ENCODE peak calls at places on chromosome 10, in four cellular contexts. J, K, G and F are unnamed samples.

GRCh38 chr10:59872892-59873463 is 33.4 kb downstream of the CCDC6 start:
- DNase-seq in J (no peak), K (no peak), G (no peak), F (no peak)

GRCh38 chr10:90149563-90149962 is 448.2 kb downstream of the KIF20B start:
- DNase-seq in G (no peak), J (no peak), K (no peak), F (no peak)

GRCh38 chr10:126208736-126209317 is 179.4 kb downstream of the ADAM12 start:
- DNase-seq in G (no peak), J (no peak), K (no peak), F (no peak)

GRCh38 chr10:132665946-132666732 is 119.8 kb downstream of the NKX6-2 start:
- DNase-seq in G (no peak), J (peak; percentile 95), K (peak; percentile 44), F (no peak)

GRCh38 chr10:22736134-22736533 is 21.8 kb upstream of the PIP4K2A start:
- DNase-seq in J (no peak), K (no peak), G (no peak), F (no peak)

GRCh38 chr10:20110435-20111119 is 294.3 kb downstream of the PLXDC2 start:
- DNase-seq in J (no peak), G (no peak), K (peak; percentile 39), F (peak; percentile 22)

GRCh38 chr10:74150151-74151056 is at the start of gene AP3M1:
- DNase-seq in J (peak; percentile 89), K (peak; percentile 93), G (peak; percentile 64), F (peak; percentile 86)

GRCh38 chr10:14084875-14085274 is 245.8 kb downstream of the FRMD4A start:
- DNase-seq in J (peak; percentile 11), G (no peak), K (no peak), F (no peak)

GRCh38 chr10:107614939-107615665 is 450.6 kb upstream of the SORCS1 start:
- DNase-seq in K (no peak), J (no peak), G (no peak), F (no peak)

GRCh38 chr10:48474764-48475365 is 130.0 kb downstream of the ARHGAP22 start:
- DNase-seq in J (no peak), G (no peak), K (no peak), F (no peak)

GRCh38 chr10:110802551-110803238 is 69.0 kb upstream of the PDCD4 start:
- DNase-seq in J (no peak), K (no peak), G (peak; percentile 66), F (no peak)

GRCh38 chr10:22244001-22244400 is 26.2 kb upstream of the EBLN1 start:
- DNase-seq in K (no peak), J (no peak), G (no peak), F (no peak)

GRCh38 chr10:34504534-34504933 is 310.6 kb downstream of the PARD3 start:
- DNase-seq in G (no peak), J (peak; percentile 73), K (no peak), F (no peak)

GRCh38 chr10:27383595-27384542 is 120.2 kb upstream of the RAB18 start:
- DNase-seq in J (peak; percentile 48), G (no peak), K (no peak), F (no peak)

GRCh38 chr10:69317175-69318086 is 39.1 kb downstream of the HK1 start:
- DNase-seq in K (no peak), G (no peak), J (no peak), F (no peak)

GRCh38 chr10:132787253-132788179 is 1.6 kb upstream of the NKX6-2 start:
- DNase-seq in G (no peak), J (no peak), K (no peak), F (no peak)

GRCh38 chr10:119217937-119218579 is 10.7 kb downstream of the GRK5 start:
- DNase-seq in K (no peak), J (no peak), G (no peak), F (no peak)

GRCh38 chr10:60420991-60421894 is 31.6 kb upstream of the ANK3 start:
- DNase-seq in G (no peak), K (no peak), J (no peak), F (no peak)

GRCh38 chr10:92241158-92241500 is 49.7 kb downstream of the CPEB3 start:
- DNase-seq in G (no peak), J (peak; percentile 38), K (no peak), F (no peak)

GRCh38 chr10:92240289-92241157 is 50.4 kb downstream of the CPEB3 start:
- DNase-seq in G (peak; percentile 37), J (peak; percentile 73), K (no peak), F (peak; percentile 56)

GRCh38 chr10:92239185-92239599 is 51.7 kb downstream of the CPEB3 start:
- DNase-seq in K (no peak), G (no peak), J (no peak), F (no peak)

GRCh38 chr10:92238586-92239098 is 52.2 kb downstream of the CPEB3 start:
- DNase-seq in K (peak; percentile 62), J (peak; percentile 95), G (peak; percentile 15), F (no peak)

GRCh38 chr10:92239600-92240288 is 51.1 kb downstream of the CPEB3 start:
- DNase-seq in J (peak; percentile 28), G (peak; percentile 16), K (peak; percentile 91), F (peak; percentile 58)
- H3K27ac ChIP-seq in J (peak overlapping the region; percentile 91), G (peak overlapping the region; percentile 85), K (peak overlapping the region; percentile 92), F (peak overlapping the region; percentile 93)

GRCh38 chr10:105468769-105469168 is 827.7 kb downstream of the SORCS3 start:
- DNase-seq in G (no peak), K (no peak), J (no peak), F (no peak)

DNA sequence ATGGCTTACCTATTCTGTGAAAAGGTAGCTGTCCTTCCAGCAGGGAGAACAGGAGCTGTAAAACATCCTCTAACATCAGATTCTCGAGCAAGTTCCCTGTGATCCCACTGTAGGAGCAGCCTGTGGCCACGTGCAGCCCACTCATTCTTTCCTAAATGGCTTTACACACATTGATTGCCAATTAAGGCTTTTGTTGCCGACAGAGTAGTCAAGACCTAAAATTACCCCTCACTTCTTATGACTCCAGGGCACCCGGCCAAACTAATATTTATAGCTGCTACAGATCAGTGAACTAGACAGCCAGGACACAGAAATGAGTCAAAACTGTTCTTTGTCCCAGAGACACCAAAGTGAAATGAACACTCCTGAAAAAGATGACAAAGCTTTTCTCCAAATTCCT is 832.1 kb downstream of the SORCS3 start:
- DNase-seq in G (no peak), K (no peak), J (no peak), F (no peak)
- H3K27ac ChIP-seq in G (no peak overlapping the region), K (no peak overlapping the region), J (no peak overlapping the region), F (no peak overlapping the region)

DNA sequence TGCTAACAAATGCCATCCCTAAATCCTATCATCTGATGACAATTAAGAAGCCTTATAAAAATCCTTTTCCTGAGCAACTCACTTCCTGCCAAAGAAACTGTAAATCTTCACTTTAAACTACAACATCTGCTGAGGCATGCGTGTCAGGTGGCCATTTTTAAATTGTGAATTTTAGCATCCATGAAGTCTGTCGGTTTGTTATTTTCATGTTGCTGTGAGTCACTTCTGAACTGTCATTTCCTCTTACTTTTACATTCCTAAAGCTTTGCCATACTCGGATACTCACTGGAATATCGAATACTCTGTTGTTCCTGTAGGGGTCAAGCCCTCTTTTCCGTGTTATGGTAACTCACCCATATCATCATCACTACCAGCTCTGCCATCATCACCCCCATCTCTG is 34.3 kb upstream of the TMEM26 start:
- DNase-seq in G (no peak), J (peak; percentile 2), K (no peak), F (no peak)
- H3K27ac ChIP-seq in G (no peak overlapping the region), J (no peak overlapping the region), K (no peak overlapping the region), F (no peak overlapping the region)

GRCh38 chr10:63497321-63497720 is 23.9 kb upstream of the REEP3 start:
- DNase-seq in K (no peak), G (no peak), J (no peak), F (no peak)
- H3K27ac ChIP-seq in K (no peak overlapping the region), G (no peak overlapping the region), J (no peak overlapping the region), F (no peak overlapping the region)

DNA sequence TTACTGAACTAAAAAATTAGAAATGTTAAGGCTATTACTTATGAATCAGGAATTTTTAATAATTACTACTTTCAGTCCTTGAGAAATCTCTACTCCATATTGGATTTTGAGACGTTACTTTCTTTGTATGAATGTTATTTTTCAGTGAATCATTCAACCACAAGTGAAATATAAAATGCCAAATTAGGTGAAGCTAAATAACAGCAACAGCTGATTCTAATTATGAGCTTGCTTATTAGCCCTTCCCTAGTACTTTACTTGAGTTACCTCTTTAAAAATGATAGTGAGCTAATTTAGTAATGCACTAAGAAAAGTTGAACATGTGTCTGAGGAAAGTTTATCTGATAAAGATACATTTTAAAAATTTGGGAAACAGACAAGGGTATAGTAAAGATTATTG is 51.4 kb downstream of the PCGF5 start:
- DNase-seq in K (no peak), J (no peak), G (no peak), F (no peak)
- H3K27ac ChIP-seq in K (no peak overlapping the region), J (no peak overlapping the region), G (no peak overlapping the region), F (no peak overlapping the region)

GRCh38 chr10:3527869-3528268 is 257.1 kb downstream of the KLF6 start:
- DNase-seq in K (no peak), G (no peak), J (no peak), F (no peak)

GRCh38 chr10:3527144-3527543 is 257.9 kb downstream of the KLF6 start:
- DNase-seq in K (no peak), J (no peak), G (no peak), F (no peak)

GRCh38 chr10:3528271-3528670 is 256.7 kb downstream of the KLF6 start:
- DNase-seq in K (no peak), G (no peak), J (no peak), F (no peak)

GRCh38 chr10:3525832-3526449 is 259.1 kb downstream of the KLF6 start:
- DNase-seq in J (peak; percentile 93), G (peak; percentile 44), K (no peak), F (peak; percentile 32)

DNA sequence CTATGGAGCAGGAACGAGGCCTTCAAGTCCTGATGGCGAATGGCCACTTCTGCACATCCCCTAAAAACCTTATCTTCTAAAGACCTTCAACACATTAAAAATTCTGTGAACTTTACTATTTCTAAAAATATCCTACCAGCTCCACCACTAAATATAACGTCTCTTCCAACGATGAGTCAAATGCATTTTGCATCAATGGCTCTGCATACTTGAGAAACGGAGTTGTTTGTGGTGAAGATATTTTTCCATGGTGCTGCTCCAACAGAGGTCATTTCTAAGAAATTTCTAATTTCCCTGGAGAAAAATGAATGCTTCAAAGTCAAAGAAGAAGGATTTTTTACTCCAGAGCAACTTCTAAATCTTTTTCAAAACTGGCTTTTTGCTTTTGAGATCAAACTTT is 258.3 kb downstream of the KLF6 start:
- DNase-seq in J (no peak), K (no peak), G (no peak), F (no peak)
- H3K27ac ChIP-seq in J (no peak overlapping the region), K (peak overlapping the region; percentile 25), G (peak overlapping the region; percentile 75), F (no peak overlapping the region)